ENCODE peak calls at places on chromosomes 5 and 9, in eight cellular contexts. O is activated CD8-positive, alpha-beta T cell treated with anti-CD3 and anti-CD28 coated beads, Interleukin-2, amount 10 ng/mL, durations not matched to agents 7 days and 5 days; K is left cardiac atrium; L is SW 1271; D is OCI-LY7; Q is effector CD8-positive, alpha-beta T cell; I is stimulated activated CD4-positive, alpha-beta T cell treated with anti-CD3 and anti-CD28 coated beads, Interleukin-1b, Interleukin-23, amount 100 ng/mL, for 24 hours; A is COLO829. V is an unnamed sample.

GRCh38 chr9:82679488-82679887 is 383.5 kb downstream of the RASEF start:
- DNase-seq in O (no peak), D (no peak), L (no peak), A (no peak), I (no peak), Q (no peak), K (no peak), V (no peak)

GRCh38 chr5:54630738-54631369 is 113.3 kb downstream of the SNX18 start:
- DNase-seq in I (no peak), K (peak; percentile 32), A (no peak), O (no peak), Q (no peak), L (no peak), D (no peak), V (peak; percentile 29)

GRCh38 chr5:55680353-55680752 is 31.8 kb downstream of the SLC38A9 start:
- DNase-seq in O (no peak), Q (no peak), D (no peak), A (no peak), K (no peak), L (no peak), I (no peak), V (no peak)

GRCh38 chr5:65588694-65589093 is 25.6 kb downstream of the PPWD1 start:
- DNase-seq in L (no peak), D (no peak), A (no peak), I (no peak), Q (no peak), O (no peak), K (no peak), V (no peak)

GRCh38 chr5:111580956-111581355 is 68.6 kb upstream of the STARD4 start:
- DNase-seq in I (no peak), L (no peak), A (no peak), K (no peak), O (no peak), D (no peak), Q (no peak), V (no peak)

GRCh38 chr9:136798708-136799078 is 2.6 kb downstream of the CCDC183 start:
- DNase-seq in O (no peak), A (no peak), L (no peak), I (no peak), K (no peak), D (no peak), Q (no peak), V (no peak)

GRCh38 chr9:3916984-3917383 is 382.9 kb downstream of the GLIS3 start:
- DNase-seq in I (no peak), K (no peak), Q (no peak), O (no peak), L (no peak), A (no peak), D (no peak), V (no peak)

GRCh38 chr5:72015103-72015548 is 92.1 kb upstream of the MAP1B start:
- DNase-seq in I (no peak), D (no peak), A (peak; percentile 86), L (no peak), K (peak; percentile 72), O (no peak), Q (no peak), V (peak; percentile 55)

GRCh38 chr9:18393340-18394130 is 80.4 kb upstream of the ADAMTSL1 start:
- DNase-seq in L (peak; percentile 56), K (peak; percentile 27), D (no peak), O (no peak), Q (no peak), I (no peak), A (peak; percentile 73), V (peak; percentile 61)

GRCh38 chr9:90432951-90433350 is 209.7 kb downstream of the DIRAS2 start:
- DNase-seq in O (no peak), L (no peak), K (no peak), I (no peak), D (no peak), Q (no peak), A (no peak), V (no peak)

GRCh38 chr5:124654418-124654817 is 92.0 kb downstream of the ZNF608 start:
- DNase-seq in O (no peak), D (no peak), I (no peak), L (no peak), Q (no peak), A (no peak), K (no peak), V (no peak)

GRCh38 chr9:112037281-112038016 is 137.6 kb downstream of the SUSD1 start:
- DNase-seq in L (peak; percentile 57), Q (peak; percentile 17), I (peak; percentile 26), A (no peak), K (no peak), O (peak; percentile 92), D (peak; percentile 49), V (no peak)

GRCh38 chr5:56278267-56278826 is 45.2 kb upstream of the ANKRD55 start:
- DNase-seq in I (no peak), K (no peak), O (no peak), Q (no peak), A (no peak), D (no peak), L (no peak), V (no peak)

GRCh38 chr5:147162740-147163139 is 72.1 kb upstream of the STK32A start:
- DNase-seq in O (no peak), K (no peak), Q (no peak), I (no peak), D (no peak), L (no peak), A (no peak), V (no peak)

GRCh38 chr5:143065185-143065584 is 295.0 kb downstream of the ARHGAP26 start:
- DNase-seq in D (no peak), O (no peak), I (no peak), K (peak; percentile 42), A (no peak), L (no peak), Q (no peak), V (no peak)

GRCh38 chr5:127858116-127858784 is 155.1 kb downstream of the CCDC192 start:
- DNase-seq in A (peak; percentile 67), D (no peak), I (no peak), L (no peak), O (no peak), K (no peak), Q (no peak), V (peak; percentile 16)

GRCh38 chr5:178536541-178537466 is 53.4 kb downstream of the COL23A1 start:
- DNase-seq in Q (no peak), O (no peak), K (no peak), I (no peak), D (no peak), L (no peak), A (no peak), V (no peak)

GRCh38 chr5:161546463-161547301 is at the start of gene GABRB2:
- DNase-seq in D (peak; percentile 84), K (peak; percentile 61), O (peak; percentile 51), Q (no peak), L (no peak), I (no peak), A (peak; percentile 55), V (peak; percentile 75)

GRCh38 chr5:170533383-170533782 is 29.6 kb downstream of the KCNIP1 start:
- DNase-seq in I (no peak), O (no peak), L (no peak), K (no peak), Q (no peak), A (no peak), D (no peak), V (no peak)

GRCh38 chr9:88534456-88535225 is at the start of gene NXNL2:
- DNase-seq in A (peak; percentile 57), L (peak; percentile 88), O (peak; percentile 48), I (no peak), Q (no peak), D (no peak), K (peak; percentile 80), V (peak; percentile 89)

GRCh38 chr5:45623855-45624254 is 72.3 kb downstream of the HCN1 start:
- DNase-seq in I (no peak), Q (no peak), A (no peak), O (no peak), L (no peak), D (no peak), K (no peak), V (no peak)

GRCh38 chr9:126856326-126856877 is 4.0 kb upstream of the ZBTB34 start:
- DNase-seq in A (no peak), K (no peak), D (no peak), L (no peak), I (no peak), O (no peak), Q (no peak), V (no peak)

GRCh38 chr5:38497946-38498345 is 58.5 kb downstream of the LIFR start:
- DNase-seq in A (no peak), D (no peak), Q (no peak), K (no peak), I (no peak), O (no peak), L (peak; percentile 30), V (no peak)

GRCh38 chr9:16884952-16885513 is 14.6 kb upstream of the BNC2 start:
- DNase-seq in K (no peak), O (no peak), D (no peak), L (no peak), Q (no peak), A (no peak), I (no peak), V (no peak)

GRCh38 chr5:167587768-167588167 is 703.7 kb upstream of the WWC1 start:
- DNase-seq in D (no peak), O (no peak), A (peak; percentile 7), L (peak; percentile 66), I (no peak), Q (no peak), K (no peak), V (no peak)

GRCh38 chr9:134525841-134526797 is 115.5 kb upstream of the COL5A1 start:
- DNase-seq in A (no peak), O (no peak), L (no peak), K (peak; percentile 66), D (no peak), Q (no peak), I (no peak), V (peak; percentile 89)

GRCh38 chr9:79477955-79478751 is 93.6 kb upstream of the TLE4 start:
- DNase-seq in A (peak; percentile 32), L (no peak), K (no peak), D (peak; percentile 25), I (no peak), O (peak; percentile 39), Q (no peak), V (no peak)

GRCh38 chr9:112552229-112553050 is 65.8 kb downstream of the KIAA1958 start:
- DNase-seq in Q (no peak), L (no peak), I (no peak), K (no peak), O (no peak), D (no peak), A (no peak), V (no peak)

GRCh38 chr5:4192111-4192510 is 596.5 kb downstream of the IRX1 start:
- DNase-seq in L (no peak), I (no peak), Q (no peak), A (no peak), K (no peak), O (no peak), D (no peak), V (no peak)

GRCh38 chr9:134951461-134951860 is 33.7 kb upstream of the FCN1 start:
- DNase-seq in Q (no peak), D (no peak), K (no peak), A (no peak), I (no peak), L (no peak), O (no peak), V (no peak)

GRCh38 chr5:172897691-172898512 is 61.3 kb upstream of the RPL26L1 start:
- DNase-seq in L (peak; percentile 90), O (no peak), I (no peak), K (no peak), D (no peak), Q (no peak), A (no peak), V (no peak)

GRCh38 chr5:109558364-109558763 is 131.4 kb upstream of the MAN2A1 start:
- DNase-seq in Q (no peak), O (peak; percentile 23), L (no peak), I (no peak), D (no peak), A (no peak), K (no peak), V (no peak)

GRCh38 chr9:76181020-76181641 is 213.1 kb downstream of the RFK start:
- DNase-seq in A (no peak), L (no peak), K (no peak), D (no peak), O (no peak), Q (no peak), I (no peak), V (no peak)

GRCh38 chr9:7407246-7407645 is 392.3 kb downstream of the DMAC1 start:
- DNase-seq in A (no peak), D (no peak), K (no peak), I (no peak), O (no peak), L (no peak), Q (no peak), V (no peak)

V was measured in right cardiac atrium.